ENCODE peak calls at places on chromosomes 3 and 15, in seven cellular contexts. A, Q, P, M, J, X and K are unnamed samples.

GRCh38 chr3:10553586-10554235 is 48.3 kb upstream of the ATP2B2 start:
- DNase-seq in J (no peak), X (no peak), M (no peak), P (no peak), Q (peak; percentile 18), A (no peak), K (no peak)

GRCh38 chr15:68389936-68390790 is 41.8 kb downstream of the ITGA11 start:
- DNase-seq in P (no peak), M (peak; percentile 63), A (no peak), Q (no peak), J (no peak), X (no peak), K (peak; percentile 16)

GRCh38 chr3:45803252-45803935 is 7.1 kb upstream of the SLC6A20 start:
- DNase-seq in P (no peak), Q (no peak), A (no peak), J (no peak), X (no peak), M (no peak), K (no peak)

GRCh38 chr3:48798998-48799397 is 48.7 kb downstream of the PRKAR2A start:
- DNase-seq in Q (no peak), X (no peak), J (no peak), A (no peak), M (no peak), P (no peak), K (no peak)

GRCh38 chr3:14253983-14254382 is 75.4 kb downstream of the LSM3 start:
- DNase-seq in P (no peak), A (no peak), M (no peak), X (no peak), Q (no peak), J (no peak), K (no peak)

GRCh38 chr15:83871808-83872559 is 218.1 kb downstream of the ADAMTSL3 start:
- DNase-seq in X (peak; percentile 22), J (no peak), M (peak; percentile 78), P (no peak), A (no peak), Q (no peak), K (no peak)

GRCh38 chr15:79608041-79608440 is 175.9 kb downstream of the MINAR1 start:
- DNase-seq in A (no peak), M (peak; percentile 13), P (no peak), J (no peak), Q (no peak), X (no peak), K (no peak)

GRCh38 chr3:42043116-42043796 is 47.9 kb upstream of the TRAK1 start:
- DNase-seq in Q (peak; percentile 69), P (no peak), A (no peak), M (peak; percentile 81), X (no peak), J (no peak), K (no peak)

GRCh38 chr15:39304931-39305728 is 275.7 kb upstream of the THBS1 start:
- DNase-seq in P (no peak), Q (no peak), X (no peak), M (no peak), A (no peak), J (no peak), K (no peak)

GRCh38 chr15:48672206-48672605 is 26.7 kb upstream of the FBN1 start:
- DNase-seq in A (no peak), Q (no peak), M (no peak), X (no peak), J (no peak), P (no peak), K (no peak)

GRCh38 chr15:60966316-60966715 is 262.8 kb downstream of the RORA start:
- DNase-seq in A (no peak), P (no peak), M (peak; percentile 56), J (no peak), X (no peak), Q (no peak), K (no peak)

GRCh38 chr3:119891944-119892721 is 110.2 kb downstream of the NR1I2 start:
- DNase-seq in P (no peak), M (peak; percentile 80), A (no peak), Q (peak; percentile 36), J (peak; percentile 54), X (peak; percentile 25), K (peak; percentile 76)

GRCh38 chr15:66505430-66505811 is 295 bp downstream of the ZWILCH start:
- DNase-seq in X (no peak), M (peak; percentile 63), J (no peak), P (no peak), Q (no peak), A (no peak), K (no peak)

GRCh38 chr15:100987143-100987542 is 68.0 kb downstream of the LRRK1 start:
- DNase-seq in A (no peak), J (no peak), M (peak; percentile 57), P (no peak), Q (no peak), X (no peak), K (no peak)

GRCh38 chr3:35758358-35758757 is 119.0 kb downstream of the ARPP21 start:
- DNase-seq in A (no peak), X (no peak), J (no peak), P (no peak), Q (no peak), M (no peak), K (no peak)

GRCh38 chr3:105277656-105278055 is 89.1 kb upstream of the ALCAM start:
- DNase-seq in P (no peak), J (no peak), X (no peak), Q (no peak), A (no peak), M (peak; percentile 37), K (no peak)

GRCh38 chr15:100022426-100022825 is 289.2 kb upstream of the LYSMD4 start:
- DNase-seq in Q (no peak), M (no peak), A (no peak), X (no peak), J (no peak), P (no peak), K (no peak)

GRCh38 chr3:46861996-46862688 is 1.1 kb downstream of the MYL3 start:
- DNase-seq in Q (no peak), X (no peak), A (no peak), M (no peak), P (no peak), J (no peak), K (no peak)

GRCh38 chr3:46368569-46368968 is 2.2 kb upstream of the CCR5 start:
- DNase-seq in Q (peak; percentile 10), X (peak; percentile 10), M (peak; percentile 5), P (peak; percentile 33), J (peak; percentile 88), A (no peak), K (peak; percentile 95)

GRCh38 chr3:155230382-155230781 is 63.1 kb downstream of the STRIT1 start:
- DNase-seq in P (no peak), M (peak; percentile 98), J (no peak), Q (no peak), A (no peak), X (no peak), K (no peak)